ENCODE peak calls at places on chromosomes 2 and 18, in five cellular contexts. N is HCT116, M is Panc1, H is K562, F is stomach. J is an unnamed sample.

GRCh38 chr2:182652326-182652725 is 63.7 kb upstream of the DNAJC10 start:
- DNase-seq in N (no peak), M (no peak), H (no peak), F (no peak), J (no peak)

GRCh38 chr2:33406622-33407021 is 69.8 kb upstream of the RASGRP3 start:
- DNase-seq in N (no peak), M (no peak), H (no peak), F (no peak), J (no peak)

GRCh38 chr2:189327879-189328351 is 113.4 kb upstream of the WDR75 start:
- DNase-seq in N (no peak), M (no peak), H (no peak), F (no peak), J (no peak)

GRCh38 chr2:188295067-188295685 is 3.5 kb downstream of the GULP1 start:
- DNase-seq in N (no peak), M (no peak), H (no peak), F (no peak), J (no peak)

GRCh38 chr18:76977681-76978234 is 154.8 kb downstream of the MBP start:
- DNase-seq in N (no peak), M (no peak), H (no peak), F (no peak), J (no peak)

GRCh38 chr2:96116424-96116878 is at the start of gene ADRA2B:
- DNase-seq in N (peak; percentile 47), M (no peak), H (peak; percentile 94), F (peak; percentile 86), J (peak; percentile 89)

GRCh38 chr2:132465917-132466316 is 49.3 kb downstream of the GPR39 start:
- DNase-seq in N (no peak), M (no peak), H (no peak), F (no peak), J (no peak)

GRCh38 chr18:10973579-10974260 is 175.6 kb downstream of the PIEZO2 start:
- DNase-seq in N (no peak), M (peak; percentile 2), H (no peak), F (no peak), J (no peak)

GRCh38 chr2:186748354-186748753 is 54.5 kb downstream of the FAM171B start:
- DNase-seq in N (no peak), M (no peak), H (no peak), F (no peak), J (no peak)

GRCh38 chr2:127197475-127198385 is 22.4 kb downstream of the CYP27C1 start:
- DNase-seq in N (peak; percentile 63), M (no peak), H (peak; percentile 63), F (peak; percentile 69), J (peak; percentile 90)

GRCh38 chr2:128447538-128447885 is 128.8 kb upstream of the HS6ST1 start:
- DNase-seq in N (no peak), M (no peak), H (no peak), F (peak; percentile 7), J (no peak)
- H3K27ac ChIP-seq in N (no peak overlapping the region), M (no peak overlapping the region), H (no peak overlapping the region), F (no peak overlapping the region), J (no peak overlapping the region)

GRCh38 chr2:197211881-197212342 is 98.7 kb downstream of the ANKRD44 start:
- DNase-seq in N (no peak), M (no peak), H (no peak), F (no peak), J (no peak)
- TF ChIP-seq CTCF in N (no peak), M (no peak), H (no peak), F (no peak), J (no peak)

GRCh38 chr18:2240311-2240705 is 331.0 kb downstream of the METTL4 start:
- DNase-seq in N (no peak), M (no peak), H (no peak), F (no peak), J (no peak)

GRCh38 chr18:2237706-2238105 is 333.6 kb downstream of the METTL4 start:
- DNase-seq in N (no peak), M (no peak), H (no peak), F (no peak), J (no peak)

DNA sequence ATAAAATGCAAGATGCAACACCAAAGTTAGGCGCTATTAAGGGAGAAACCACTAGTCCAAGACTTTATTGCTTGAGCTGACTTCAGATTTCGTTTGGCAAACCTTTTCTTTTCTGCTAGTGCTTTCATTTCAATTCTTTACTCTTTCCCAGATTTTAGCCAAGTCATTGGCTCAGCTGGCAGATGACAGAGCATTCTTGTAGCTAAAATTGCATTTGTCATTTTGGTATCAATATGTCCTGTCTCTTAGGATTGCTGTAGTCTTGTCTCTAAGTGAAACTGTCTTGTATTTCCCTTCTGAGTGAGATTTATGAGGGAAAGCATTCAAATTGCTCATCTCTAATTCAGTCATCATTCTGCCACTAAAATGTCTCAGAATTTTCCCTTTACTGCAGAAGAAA is 335.1 kb downstream of the METTL4 start:
- DNase-seq in N (no peak), M (no peak), H (no peak), F (no peak), J (no peak)
- TF ChIP-seq POLR2AphosphoS5 in N (no peak), M (no peak), H (no peak), F (no peak), J (no peak)

DNA sequence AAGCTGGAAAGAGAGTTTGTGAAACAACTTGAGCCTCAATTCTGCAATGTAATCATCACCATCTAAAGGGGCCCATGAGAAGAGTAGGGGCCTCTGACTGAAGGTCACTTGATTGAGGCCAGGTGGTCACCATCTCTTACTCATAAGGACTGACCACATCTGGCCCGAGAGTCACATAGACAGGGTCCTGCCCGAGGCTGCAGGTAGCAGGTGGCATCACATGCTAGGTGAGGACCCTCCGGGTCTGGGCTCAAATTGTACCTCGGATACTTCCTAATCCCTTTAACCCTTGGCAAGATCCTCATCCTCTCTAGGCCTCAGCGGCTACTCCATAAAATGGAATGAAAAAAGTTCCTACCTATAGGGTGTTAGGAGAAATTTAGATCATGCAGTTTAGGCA is 16.7 kb downstream of the FHL2 start:
- DNase-seq in N (no peak), M (no peak), H (no peak), F (no peak), J (no peak)
- H3K27ac ChIP-seq in N (no peak overlapping the region), M (peak overlapping the region; percentile 100), H (no peak overlapping the region), F (peak overlapping the region; percentile 93), J (no peak overlapping the region)